ENCODE peak calls at places on chromosomes 16 and 17, in four cellular contexts. C is coronary artery, D is GM23338, Q is PC-9. F is an unnamed sample.

GRCh38 chr17:76905036-76905435 is 36.8 kb downstream of the MGAT5B start:
- DNase-seq in C (no peak), D (no peak), Q (no peak), F (no peak)

GRCh38 chr16:66409156-66409555 is 17.9 kb upstream of the BEAN1 start:
- DNase-seq in C (no peak), D (no peak), Q (peak), F (peak)

GRCh38 chr16:10694306-10694705 is 424 bp downstream of the TEKT5 start:
- DNase-seq in C (no peak), D (no peak), Q (no peak), F (no peak)

GRCh38 chr17:43979011-43979410 is 25.3 kb upstream of the PYY start:
- DNase-seq in C (no peak), D (no peak), Q (no peak), F (no peak)

GRCh38 chr17:29596811-29597210 is 3.9 kb downstream of the ANKRD13B start:
- DNase-seq in C (no peak), D (peak), Q (peak), F (no peak)

GRCh38 chr16:54647216-54647615 is 283.4 kb upstream of the IRX5 start:
- DNase-seq in C (no peak), D (no peak), Q (no peak), F (no peak)

GRCh38 chr17:82446124-82446523 is 4.4 kb downstream of the CYBC1 start:
- DNase-seq in C (no peak), D (no peak), Q (no peak), F (no peak)

GRCh38 chr16:57268804-57269800 is 15.4 kb downstream of the PLLP start:
- DNase-seq in C (peak), D (no peak), Q (no peak), F (no peak)

GRCh38 chr17:48671697-48672171 is 45.6 kb upstream of the HOXB9 start:
- DNase-seq in C (no peak), D (peak), Q (peak), F (peak)

GRCh38 chr17:34154916-34155730 is 100.0 kb upstream of the CCL2 start:
- DNase-seq in C (no peak), D (peak), Q (no peak), F (no peak)

GRCh38 chr16:15031596-15031995 is 24.3 kb downstream of the NTAN1 start:
- DNase-seq in C (no peak), D (no peak), Q (no peak), F (no peak)

GRCh38 chr17:63095879-63096278 is 129.8 kb downstream of the TANC2 start:
- DNase-seq in C (no peak), D (no peak), Q (no peak), F (no peak)

GRCh38 chr17:1592751-1593629 is 30.4 kb upstream of the PITPNA start:
- DNase-seq in C (no peak), D (no peak), Q (no peak), F (no peak)

GRCh38 chr16:89847930-89848297 is 19.6 kb downstream of the SPIRE2 start:
- DNase-seq in C (no peak), D (no peak), Q (no peak), F (no peak)

GRCh38 chr16:74446866-74447265 is 25.6 kb upstream of the CLEC18B start:
- DNase-seq in C (no peak), D (no peak), Q (no peak), F (no peak)

GRCh38 chr16:68737730-68738590 is 868 bp downstream of the CDH1 start:
- DNase-seq in C (no peak), D (peak), Q (peak), F (no peak)

GRCh38 chr17:27559996-27560481 is 70.9 kb upstream of the LGALS9 start:
- DNase-seq in C (peak), D (no peak), Q (no peak), F (no peak)

GRCh38 chr17:292531-293382 is 59.9 kb downstream of the RPH3AL start:
- DNase-seq in C (no peak), D (no peak), Q (no peak), F (no peak)

GRCh38 chr16:12341423-12341822 is 364.9 kb downstream of the SNX29 start:
- DNase-seq in C (no peak), D (no peak), Q (peak), F (peak)

GRCh38 chr16:81558077-81558443 is 113.5 kb downstream of the CMIP start:
- DNase-seq in C (no peak), D (no peak), Q (no peak), F (no peak)

DNA sequence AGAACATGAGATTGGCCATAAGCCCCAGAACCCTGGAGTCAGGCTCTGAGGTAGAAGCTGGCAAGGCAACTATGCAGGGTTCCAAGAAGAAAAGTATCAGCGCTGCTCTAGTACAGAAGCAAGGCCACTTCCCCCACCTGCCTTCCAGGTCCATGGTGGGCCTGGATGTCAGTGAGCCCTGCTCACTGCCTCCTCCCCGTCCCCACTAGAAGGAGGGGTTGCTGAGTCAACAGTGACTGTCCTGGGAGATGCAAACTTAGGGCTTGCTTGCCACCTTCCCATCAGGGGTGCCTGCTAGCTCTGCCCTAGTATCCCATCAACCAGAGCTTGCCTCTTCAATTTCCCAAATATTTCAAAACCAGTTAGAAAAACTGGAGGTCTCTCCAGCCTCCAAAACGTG is 29.6 kb upstream of the SREBF1 start:
- DNase-seq in C (no peak), D (no peak), Q (no peak), F (no peak)
- TF ChIP-seq CTCF in C (no peak), D (no peak), Q (no peak), F (no peak)

DNA sequence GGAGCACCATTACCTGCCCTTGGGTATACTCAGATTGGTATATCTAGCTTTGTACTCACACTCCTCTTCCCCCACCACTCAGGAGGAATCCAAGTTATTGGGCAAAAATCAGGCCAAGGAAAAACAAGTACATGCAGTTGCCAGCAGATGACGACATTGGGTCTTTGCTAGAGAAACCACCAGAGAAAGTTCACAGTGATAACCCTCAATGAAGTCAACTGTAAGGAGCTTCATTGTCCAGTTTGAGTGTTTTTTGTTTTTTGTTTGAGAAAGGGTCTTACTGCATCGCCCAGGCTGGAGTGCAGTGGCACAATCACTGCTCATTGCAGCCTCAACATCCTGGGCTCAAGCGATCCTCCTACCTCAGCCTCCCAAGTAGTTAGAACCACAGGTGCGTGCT is 34.6 kb upstream of the TOX3 start:
- DNase-seq in C (no peak), D (peak), Q (no peak), F (no peak)
- TF ChIP-seq CTCF in C (no peak), D (peak), Q (no peak), F (no peak)

DNA sequence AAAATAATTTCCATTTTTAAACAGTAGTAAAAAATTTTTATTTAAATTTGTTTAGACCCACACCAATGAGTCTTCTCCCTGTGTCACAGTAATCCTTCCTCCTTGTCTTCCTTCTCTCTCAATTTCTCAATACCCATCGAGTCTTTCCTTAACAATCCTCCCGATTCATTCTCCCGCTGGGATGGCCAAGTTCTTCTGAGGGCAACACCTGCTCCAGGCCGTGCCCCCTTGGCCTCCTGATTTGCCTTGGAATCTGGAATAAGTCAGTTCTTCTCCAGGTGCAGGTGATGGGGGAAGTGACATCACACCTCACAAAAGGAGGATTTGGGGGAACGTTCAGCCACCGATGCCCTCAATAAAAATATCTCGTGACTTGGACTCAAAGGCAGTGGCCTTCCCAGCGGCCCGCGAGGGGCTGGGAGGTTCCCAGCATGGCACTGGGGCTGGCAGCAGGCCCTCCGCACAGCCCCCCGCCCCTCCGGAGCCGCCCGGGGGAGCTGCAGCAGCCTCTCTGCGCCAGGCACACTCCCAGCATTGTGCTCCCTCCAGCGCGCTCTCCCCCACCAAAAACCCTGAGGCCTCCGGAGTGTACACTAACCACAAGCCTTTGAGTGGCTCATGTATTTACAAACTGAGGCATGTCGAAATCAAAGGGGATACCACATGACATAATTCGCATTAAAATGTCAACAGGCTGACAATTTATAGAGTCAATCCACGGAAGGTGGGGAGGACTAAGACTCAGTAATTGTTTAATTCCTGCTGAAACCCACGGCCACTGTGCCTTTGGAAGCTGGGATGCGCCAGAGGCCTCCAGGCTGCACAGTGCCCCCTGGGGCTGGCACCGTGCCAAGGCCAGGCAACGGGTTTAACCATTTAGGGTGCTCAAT is 120.5 kb downstream of the ZFHX3 start:
- DNase-seq in C (no peak), D (no peak), Q (peak), F (peak)
- TF ChIP-seq CTCF in C (no peak), D (peak), Q (no peak), F (no peak)

DNA sequence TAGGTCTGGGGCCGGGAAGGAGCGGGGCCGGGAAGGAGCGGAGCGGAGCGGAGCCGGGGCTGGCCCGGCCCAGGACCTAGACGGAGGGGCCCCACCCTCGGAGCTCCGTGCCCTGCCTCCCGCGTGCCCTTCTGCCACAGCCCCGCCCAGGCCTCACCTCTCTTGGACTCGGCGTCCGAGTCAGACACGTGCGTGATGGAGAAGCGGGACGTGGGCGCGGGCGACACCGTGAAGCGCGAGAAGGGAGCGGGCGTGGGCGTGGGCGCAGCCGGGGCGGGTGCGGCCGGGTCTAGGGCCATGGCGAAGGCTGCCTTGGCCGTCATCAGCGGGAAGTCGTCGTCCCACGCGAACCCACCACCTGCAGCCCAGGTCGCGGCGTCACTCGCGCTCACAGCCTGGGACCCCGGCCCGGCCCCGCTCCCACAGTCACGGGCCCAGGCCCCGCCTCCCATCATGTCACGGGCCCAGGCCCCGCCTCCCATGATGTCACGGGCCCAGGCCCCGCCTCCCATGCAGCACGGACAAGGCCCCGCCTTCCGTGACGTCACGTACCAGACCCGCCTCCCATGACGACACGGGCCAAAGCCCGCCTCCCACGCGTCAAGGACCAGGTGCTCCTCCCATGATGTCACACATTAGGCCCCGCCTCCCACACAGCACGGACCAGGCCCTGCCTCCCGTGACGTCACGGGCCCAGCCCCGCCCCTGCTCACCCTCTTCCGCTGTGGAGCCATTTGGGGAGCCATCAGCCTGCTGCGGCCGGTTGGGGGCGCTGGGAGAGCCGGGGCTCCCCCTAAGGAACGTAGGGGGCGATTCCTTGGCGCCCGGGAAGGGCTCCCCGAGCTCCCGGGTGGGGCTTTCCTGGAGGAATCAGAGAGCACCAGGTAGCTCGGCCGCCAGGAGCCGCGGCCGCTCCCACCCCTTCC is 45.8 kb upstream of the PVALEF start:
- DNase-seq in C (no peak), D (peak), Q (peak), F (peak)
- TF ChIP-seq CTCF in C (no peak), D (peak), Q (no peak), F (peak)

F was measured in HFFc6.